ENCODE peak calls at places on chromosomes 13 and 19, in seven cellular contexts. One of them, this sample, is unnamed.

GRCh38 chr13:31790992-31791391 is 51.7 kb downstream of the RXFP2 start:
- DNase-seq in left ventricle myocardium inferior: no peak
- DNase-seq in iPS DF 6.9: no peak
- DNase-seq in heart left ventricle: no peak
- DNase-seq in aorta: no peak
- DNase-seq in CD8-positive, alpha-beta T cell: no peak
- DNase-seq in astrocyte: peak; percentile 29
- DNase-seq in this sample: no peak

GRCh38 chr13:88674841-88675240 is 1003.7 kb downstream of the SLITRK5 start:
- DNase-seq in heart left ventricle: no peak
- DNase-seq in left ventricle myocardium inferior: no peak
- DNase-seq in aorta: no peak
- DNase-seq in astrocyte: no peak
- DNase-seq in CD8-positive, alpha-beta T cell: no peak
- DNase-seq in iPS DF 6.9: no peak
- DNase-seq in this sample: no peak

GRCh38 chr13:114130708-114131580 is 1.5 kb downstream of the RASA3 start:
- DNase-seq in heart left ventricle: no peak
- DNase-seq in astrocyte: peak; percentile 92
- DNase-seq in left ventricle myocardium inferior: peak; percentile 55
- DNase-seq in iPS DF 6.9: no peak
- DNase-seq in aorta: peak; percentile 77
- DNase-seq in CD8-positive, alpha-beta T cell: peak; percentile 74
- DNase-seq in this sample: peak; percentile 27

GRCh38 chr19:4803736-4804695 is 12.5 kb downstream of the FEM1A start:
- DNase-seq in aorta: no peak
- DNase-seq in left ventricle myocardium inferior: no peak
- DNase-seq in astrocyte: peak; percentile 9
- DNase-seq in iPS DF 6.9: peak; percentile 54
- DNase-seq in heart left ventricle: peak; percentile 79
- DNase-seq in CD8-positive, alpha-beta T cell: peak; percentile 72
- DNase-seq in this sample: peak; percentile 87

GRCh38 chr13:74929436-74929835 is 552.5 kb downstream of the TBC1D4 start:
- DNase-seq in left ventricle myocardium inferior: no peak
- DNase-seq in CD8-positive, alpha-beta T cell: no peak
- DNase-seq in heart left ventricle: no peak
- DNase-seq in iPS DF 6.9: no peak
- DNase-seq in astrocyte: no peak
- DNase-seq in aorta: no peak
- DNase-seq in this sample: no peak

GRCh38 chr19:34120846-34121639 is 51.3 kb upstream of the LSM14A start:
- DNase-seq in left ventricle myocardium inferior: no peak
- DNase-seq in astrocyte: peak; percentile 16
- DNase-seq in CD8-positive, alpha-beta T cell: peak; percentile 49
- DNase-seq in aorta: no peak
- DNase-seq in iPS DF 6.9: no peak
- DNase-seq in heart left ventricle: no peak
- DNase-seq in this sample: peak; percentile 42

GRCh38 chr19:10760268-10760944 is 42.5 kb downstream of the DNM2 start:
- DNase-seq in iPS DF 6.9: no peak
- DNase-seq in heart left ventricle: peak; percentile 20
- DNase-seq in aorta: no peak
- DNase-seq in CD8-positive, alpha-beta T cell: peak; percentile 54
- DNase-seq in left ventricle myocardium inferior: no peak
- DNase-seq in astrocyte: peak; percentile 47
- DNase-seq in this sample: no peak

GRCh38 chr13:38381840-38382239 is 32.2 kb downstream of the UFM1 start:
- DNase-seq in aorta: no peak
- DNase-seq in iPS DF 6.9: no peak
- DNase-seq in left ventricle myocardium inferior: no peak
- DNase-seq in heart left ventricle: no peak
- DNase-seq in astrocyte: no peak
- DNase-seq in CD8-positive, alpha-beta T cell: no peak
- DNase-seq in this sample: no peak

GRCh38 chr13:43487885-43488284 is 298.9 kb downstream of the ENOX1 start:
- DNase-seq in aorta: no peak
- DNase-seq in iPS DF 6.9: no peak
- DNase-seq in astrocyte: no peak
- DNase-seq in CD8-positive, alpha-beta T cell: no peak
- DNase-seq in left ventricle myocardium inferior: no peak
- DNase-seq in heart left ventricle: no peak
- DNase-seq in this sample: no peak

GRCh38 chr13:19959141-19959830 is 759 bp downstream of the ZMYM2 start:
- DNase-seq in CD8-positive, alpha-beta T cell: peak; percentile 70
- DNase-seq in heart left ventricle: peak; percentile 85
- DNase-seq in iPS DF 6.9: no peak
- DNase-seq in left ventricle myocardium inferior: peak; percentile 57
- DNase-seq in aorta: peak; percentile 78
- DNase-seq in astrocyte: peak; percentile 20
- DNase-seq in this sample: peak; percentile 27

GRCh38 chr19:21680679-21681078 is 86.7 kb downstream of the ZNF100 start:
- DNase-seq in aorta: no peak
- DNase-seq in CD8-positive, alpha-beta T cell: no peak
- DNase-seq in left ventricle myocardium inferior: no peak
- DNase-seq in astrocyte: no peak
- DNase-seq in iPS DF 6.9: no peak
- DNase-seq in heart left ventricle: no peak
- DNase-seq in this sample: no peak

GRCh38 chr13:97946951-97947588 is 6.4 kb upstream of the IPO5 start:
- DNase-seq in left ventricle myocardium inferior: no peak
- DNase-seq in astrocyte: peak; percentile 92
- DNase-seq in heart left ventricle: no peak
- DNase-seq in CD8-positive, alpha-beta T cell: no peak
- DNase-seq in iPS DF 6.9: no peak
- DNase-seq in aorta: no peak
- DNase-seq in this sample: no peak

GRCh38 chr13:32951580-32951979 is 64.6 kb upstream of the KL start:
- DNase-seq in heart left ventricle: no peak
- DNase-seq in left ventricle myocardium inferior: no peak
- DNase-seq in CD8-positive, alpha-beta T cell: no peak
- DNase-seq in iPS DF 6.9: no peak
- DNase-seq in astrocyte: no peak
- DNase-seq in aorta: no peak
- DNase-seq in this sample: no peak

GRCh38 chr13:73142091-73142490 is 83.3 kb downstream of the KLF5 start:
- DNase-seq in iPS DF 6.9: no peak
- DNase-seq in left ventricle myocardium inferior: no peak
- DNase-seq in CD8-positive, alpha-beta T cell: no peak
- DNase-seq in astrocyte: no peak
- DNase-seq in aorta: no peak
- DNase-seq in heart left ventricle: no peak
- DNase-seq in this sample: peak; percentile 12

GRCh38 chr19:16449330-16449961 is 22.3 kb downstream of the EPS15L1 start:
- DNase-seq in CD8-positive, alpha-beta T cell: no peak
- DNase-seq in iPS DF 6.9: no peak
- DNase-seq in left ventricle myocardium inferior: no peak
- DNase-seq in astrocyte: peak; percentile 27
- DNase-seq in heart left ventricle: no peak
- DNase-seq in aorta: no peak
- DNase-seq in this sample: no peak
- H3K4me1 ChIP-seq in CD8-positive, alpha-beta T cell: peaks cover 35% of the 10 kb centered on the region
- H3K4me1 ChIP-seq in iPS DF 6.9: peaks cover 7% of the 10 kb centered on the region
- H3K4me1 ChIP-seq in left ventricle myocardium inferior: peaks cover 91% of the 10 kb centered on the region
- H3K4me1 ChIP-seq in astrocyte: peaks cover 41% of the 10 kb centered on the region
- H3K4me1 ChIP-seq in heart left ventricle: peaks cover 72% of the 10 kb centered on the region
- H3K4me1 ChIP-seq in aorta: no peaks in the 10 kb centered on the region
- H3K4me1 ChIP-seq in this sample: peaks cover 5% of the 10 kb centered on the region

DNA sequence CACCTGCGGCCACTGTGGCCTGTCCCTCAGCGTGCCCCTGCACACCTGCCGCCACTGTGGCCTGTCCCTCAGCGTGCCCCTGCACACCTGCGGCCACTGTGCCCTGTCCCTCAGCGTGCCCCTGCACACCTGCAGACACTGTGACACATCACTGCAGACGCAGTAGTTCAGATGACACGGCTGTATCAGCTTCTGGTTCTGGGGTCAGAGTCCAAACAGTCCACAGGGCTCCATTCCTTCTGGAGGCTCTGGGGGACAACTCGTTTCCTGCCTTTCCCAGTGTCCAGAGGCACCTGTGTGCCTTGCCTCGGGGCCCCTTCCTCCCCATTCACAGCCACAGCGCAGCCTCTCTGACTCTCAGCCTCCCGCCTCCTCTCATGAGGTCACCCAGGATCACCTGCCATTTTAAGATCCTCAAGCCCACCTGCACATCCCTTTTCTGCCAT is 5.5 kb downstream of the SF3A2 start:
- DNase-seq in iPS DF 6.9: no peak
- DNase-seq in aorta: no peak
- DNase-seq in left ventricle myocardium inferior: no peak
- DNase-seq in CD8-positive, alpha-beta T cell: no peak
- DNase-seq in heart left ventricle: no peak
- DNase-seq in astrocyte: no peak
- DNase-seq in this sample: no peak
- H3K4me1 ChIP-seq in iPS DF 6.9: no peaks in the 10 kb centered on the region
- H3K4me1 ChIP-seq in aorta: no peaks in the 10 kb centered on the region
- H3K4me1 ChIP-seq in left ventricle myocardium inferior: peaks cover 78% of the 10 kb centered on the region
- H3K4me1 ChIP-seq in CD8-positive, alpha-beta T cell: peaks cover 62% of the 10 kb centered on the region
- H3K4me1 ChIP-seq in heart left ventricle: peaks cover 67% of the 10 kb centered on the region
- H3K4me1 ChIP-seq in astrocyte: peaks cover 50% of the 10 kb centered on the region
- H3K4me1 ChIP-seq in this sample: peaks cover 11% of the 10 kb centered on the region

GRCh38 chr13:86510792-86511191 is 711.6 kb upstream of the SLITRK6 start:
- DNase-seq in aorta: no peak
- DNase-seq in iPS DF 6.9: no peak
- DNase-seq in heart left ventricle: no peak
- DNase-seq in CD8-positive, alpha-beta T cell: no peak
- DNase-seq in astrocyte: no peak
- DNase-seq in left ventricle myocardium inferior: no peak
- DNase-seq in this sample: no peak
- H3K4me1 ChIP-seq in aorta: no peaks in the 10 kb centered on the region
- H3K4me1 ChIP-seq in iPS DF 6.9: no peaks in the 10 kb centered on the region
- H3K4me1 ChIP-seq in heart left ventricle: no peaks in the 10 kb centered on the region
- H3K4me1 ChIP-seq in CD8-positive, alpha-beta T cell: no peaks in the 10 kb centered on the region
- H3K4me1 ChIP-seq in astrocyte: no peaks in the 10 kb centered on the region
- H3K4me1 ChIP-seq in left ventricle myocardium inferior: no peaks in the 10 kb centered on the region
- H3K4me1 ChIP-seq in this sample: no peaks in the 10 kb centered on the region

GRCh38 chr19:47432091-47432490 is 12.8 kb upstream of the MEIS3 start:
- DNase-seq in aorta: no peak
- DNase-seq in iPS DF 6.9: no peak
- DNase-seq in CD8-positive, alpha-beta T cell: no peak
- DNase-seq in heart left ventricle: peak; percentile 62
- DNase-seq in astrocyte: no peak
- DNase-seq in left ventricle myocardium inferior: no peak
- DNase-seq in this sample: no peak

GRCh38 chr19:47433121-47433520 is 13.8 kb upstream of the MEIS3 start:
- DNase-seq in iPS DF 6.9: no peak
- DNase-seq in CD8-positive, alpha-beta T cell: no peak
- DNase-seq in heart left ventricle: no peak
- DNase-seq in astrocyte: no peak
- DNase-seq in left ventricle myocardium inferior: no peak
- DNase-seq in aorta: no peak
- DNase-seq in this sample: no peak

GRCh38 chr19:47430041-47430802 is 10.9 kb upstream of the MEIS3 start:
- DNase-seq in left ventricle myocardium inferior: no peak
- DNase-seq in iPS DF 6.9: no peak
- DNase-seq in CD8-positive, alpha-beta T cell: peak; percentile 22
- DNase-seq in aorta: peak; percentile 58
- DNase-seq in astrocyte: peak; percentile 32
- DNase-seq in heart left ventricle: peak; percentile 69
- DNase-seq in this sample: no peak

GRCh38 chr19:47434088-47434487 is 14.8 kb upstream of the MEIS3 start:
- DNase-seq in left ventricle myocardium inferior: no peak
- DNase-seq in aorta: no peak
- DNase-seq in iPS DF 6.9: no peak
- DNase-seq in astrocyte: no peak
- DNase-seq in CD8-positive, alpha-beta T cell: no peak
- DNase-seq in heart left ventricle: peak; percentile 7
- DNase-seq in this sample: no peak

GRCh38 chr19:47432499-47432898 is 13.2 kb upstream of the MEIS3 start:
- DNase-seq in astrocyte: no peak
- DNase-seq in aorta: no peak
- DNase-seq in iPS DF 6.9: no peak
- DNase-seq in CD8-positive, alpha-beta T cell: no peak
- DNase-seq in left ventricle myocardium inferior: no peak
- DNase-seq in heart left ventricle: no peak
- DNase-seq in this sample: no peak
- H3K4me1 ChIP-seq in astrocyte: peaks cover 16% of the 10 kb centered on the region
- H3K4me1 ChIP-seq in aorta: no peaks in the 10 kb centered on the region
- H3K4me1 ChIP-seq in iPS DF 6.9: no peaks in the 10 kb centered on the region
- H3K4me1 ChIP-seq in CD8-positive, alpha-beta T cell: peaks cover 30% of the 10 kb centered on the region
- H3K4me1 ChIP-seq in left ventricle myocardium inferior: peaks cover 32% of the 10 kb centered on the region
- H3K4me1 ChIP-seq in heart left ventricle: peaks cover 24% of the 10 kb centered on the region
- H3K4me1 ChIP-seq in this sample: peaks cover 8% of the 10 kb centered on the region

GRCh38 chr13:40568672-40569350 is 97.6 kb downstream of the FOXO1 start:
- DNase-seq in heart left ventricle: no peak
- DNase-seq in aorta: no peak
- DNase-seq in left ventricle myocardium inferior: no peak
- DNase-seq in CD8-positive, alpha-beta T cell: no peak
- DNase-seq in iPS DF 6.9: no peak
- DNase-seq in astrocyte: peak; percentile 31
- DNase-seq in this sample: no peak

GRCh38 chr13:40570930-40571329 is 95.5 kb downstream of the FOXO1 start:
- DNase-seq in astrocyte: no peak
- DNase-seq in heart left ventricle: no peak
- DNase-seq in CD8-positive, alpha-beta T cell: no peak
- DNase-seq in iPS DF 6.9: no peak
- DNase-seq in left ventricle myocardium inferior: no peak
- DNase-seq in aorta: no peak
- DNase-seq in this sample: no peak

GRCh38 chr13:40571338-40571737 is 95.1 kb downstream of the FOXO1 start:
- DNase-seq in aorta: no peak
- DNase-seq in CD8-positive, alpha-beta T cell: no peak
- DNase-seq in left ventricle myocardium inferior: no peak
- DNase-seq in iPS DF 6.9: no peak
- DNase-seq in astrocyte: no peak
- DNase-seq in heart left ventricle: no peak
- DNase-seq in this sample: no peak

GRCh38 chr13:40576369-40576768 is 90.1 kb downstream of the FOXO1 start:
- DNase-seq in CD8-positive, alpha-beta T cell: peak; percentile 22
- DNase-seq in aorta: no peak
- DNase-seq in astrocyte: no peak
- DNase-seq in iPS DF 6.9: no peak
- DNase-seq in left ventricle myocardium inferior: no peak
- DNase-seq in heart left ventricle: no peak
- DNase-seq in this sample: no peak

GRCh38 chr13:40572961-40573360 is 93.5 kb downstream of the FOXO1 start:
- DNase-seq in astrocyte: no peak
- DNase-seq in left ventricle myocardium inferior: no peak
- DNase-seq in aorta: no peak
- DNase-seq in iPS DF 6.9: no peak
- DNase-seq in CD8-positive, alpha-beta T cell: no peak
- DNase-seq in heart left ventricle: no peak
- DNase-seq in this sample: no peak
- H3K4me1 ChIP-seq in astrocyte: no peaks in the 10 kb centered on the region
- H3K4me1 ChIP-seq in left ventricle myocardium inferior: peaks cover 91% of the 10 kb centered on the region
- H3K4me1 ChIP-seq in aorta: peaks cover 15% of the 10 kb centered on the region
- H3K4me1 ChIP-seq in iPS DF 6.9: peaks cover 6% of the 10 kb centered on the region
- H3K4me1 ChIP-seq in CD8-positive, alpha-beta T cell: peaks cover 92% of the 10 kb centered on the region
- H3K4me1 ChIP-seq in heart left ventricle: peaks cover 88% of the 10 kb centered on the region
- H3K4me1 ChIP-seq in this sample: no peaks in the 10 kb centered on the region